ENCODE peak calls at places on chromosomes 7 and 10, in six cellular contexts. One of them, this sample, is unnamed. For H3K9me3 and H3K36me3, the result is how much of the 10 kb centered on the place peaks cover.

GRCh38 chr10:115939101-115939815 is 333.7 kb downstream of the GFRA1 start:
- DNase-seq in SK-N-SH: no peak
- DNase-seq in fibroblast of lung: no peak
- DNase-seq in cardiac muscle cell: no peak
- DNase-seq in colonic mucosa: no peak
- DNase-seq in kidney: no peak
- DNase-seq in this sample: no peak

GRCh38 chr10:80260295-80261243 is 28.9 kb downstream of the MAT1A start:
- DNase-seq in SK-N-SH: peak
- DNase-seq in colonic mucosa: peak
- DNase-seq in cardiac muscle cell: peak
- DNase-seq in fibroblast of lung: no peak
- DNase-seq in kidney: no peak
- DNase-seq in this sample: peak

GRCh38 chr10:78865518-78865835 is 203.3 kb upstream of the ZMIZ1 start:
- DNase-seq in colonic mucosa: peak
- DNase-seq in fibroblast of lung: peak
- DNase-seq in kidney: no peak
- DNase-seq in cardiac muscle cell: no peak
- DNase-seq in SK-N-SH: no peak
- DNase-seq in this sample: no peak

GRCh38 chr7:80386686-80387085 is 125.2 kb downstream of the GNAT3 start:
- DNase-seq in cardiac muscle cell: no peak
- DNase-seq in SK-N-SH: no peak
- DNase-seq in kidney: no peak
- DNase-seq in colonic mucosa: no peak
- DNase-seq in fibroblast of lung: peak
- DNase-seq in this sample: no peak

GRCh38 chr10:71666607-71667373 is 52.8 kb downstream of the C10orf105 start:
- DNase-seq in colonic mucosa: no peak
- DNase-seq in cardiac muscle cell: peak
- DNase-seq in kidney: no peak
- DNase-seq in SK-N-SH: no peak
- DNase-seq in fibroblast of lung: peak
- DNase-seq in this sample: no peak

GRCh38 chr10:112973046-112973445 is 23.0 kb downstream of the TCF7L2 start:
- DNase-seq in SK-N-SH: no peak
- DNase-seq in cardiac muscle cell: no peak
- DNase-seq in fibroblast of lung: no peak
- DNase-seq in kidney: no peak
- DNase-seq in colonic mucosa: no peak
- DNase-seq in this sample: no peak

GRCh38 chr10:32155075-32155516 is 98.9 kb upstream of the KIF5B start:
- DNase-seq in fibroblast of lung: peak
- DNase-seq in SK-N-SH: no peak
- DNase-seq in colonic mucosa: no peak
- DNase-seq in cardiac muscle cell: no peak
- DNase-seq in kidney: no peak
- DNase-seq in this sample: peak

GRCh38 chr7:25727446-25727845 is 424.6 kb upstream of the NFE2L3 start:
- DNase-seq in kidney: no peak
- DNase-seq in fibroblast of lung: no peak
- DNase-seq in colonic mucosa: no peak
- DNase-seq in cardiac muscle cell: no peak
- DNase-seq in SK-N-SH: no peak
- DNase-seq in this sample: no peak

GRCh38 chr7:1113548-1113885 is 25.6 kb downstream of the GPER1 start:
- DNase-seq in cardiac muscle cell: no peak
- DNase-seq in colonic mucosa: no peak
- DNase-seq in kidney: peak
- DNase-seq in SK-N-SH: no peak
- DNase-seq in fibroblast of lung: no peak
- DNase-seq in this sample: no peak

DNA sequence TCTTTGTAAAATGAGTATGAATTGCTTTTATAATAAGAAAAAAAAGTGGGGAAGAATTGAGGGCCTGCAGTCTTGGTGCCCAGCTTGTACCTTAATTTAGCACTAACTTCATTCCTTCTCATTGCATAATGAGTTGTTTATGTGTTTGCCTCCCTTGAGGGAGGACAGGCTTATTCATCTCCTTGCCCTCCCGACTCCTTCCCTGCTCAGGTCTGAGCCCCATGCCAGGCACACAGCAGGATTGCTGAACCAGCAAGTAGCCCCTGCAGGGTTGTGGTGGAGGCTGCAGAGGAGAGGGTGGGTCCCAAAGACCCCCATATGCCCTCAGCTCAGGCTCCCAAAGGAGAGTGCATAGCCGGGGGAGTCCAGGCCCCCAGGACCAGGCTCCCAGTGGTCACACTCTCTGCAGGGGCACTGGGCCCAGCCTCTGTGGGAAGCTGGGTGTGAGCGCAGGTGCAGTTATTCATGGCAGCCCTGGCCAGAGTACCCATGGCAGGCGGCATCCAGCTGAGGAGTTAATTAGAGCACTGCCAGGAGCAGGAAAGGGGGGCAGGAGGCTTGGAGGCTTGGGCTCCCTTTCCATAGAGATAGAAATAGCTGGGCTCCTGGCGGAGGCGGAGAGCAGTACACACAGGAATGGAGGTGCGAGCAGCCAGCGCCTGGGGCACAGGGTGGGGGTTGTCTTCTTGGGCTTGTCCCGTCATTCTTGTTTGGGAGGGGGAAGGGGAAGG is 28.2 kb upstream of the GOLGA7B start:
- DNase-seq in kidney: no peak
- DNase-seq in cardiac muscle cell: no peak
- DNase-seq in fibroblast of lung: no peak
- DNase-seq in colonic mucosa: no peak
- DNase-seq in SK-N-SH: no peak
- DNase-seq in this sample: no peak
- TF ChIP-seq CTCF in kidney: no peak
- TF ChIP-seq CTCF in cardiac muscle cell: no peak
- TF ChIP-seq CTCF in fibroblast of lung: no peak
- TF ChIP-seq CTCF in colonic mucosa: no peak
- TF ChIP-seq CTCF in SK-N-SH: no peak
- TF ChIP-seq CTCF in this sample: no peak

DNA sequence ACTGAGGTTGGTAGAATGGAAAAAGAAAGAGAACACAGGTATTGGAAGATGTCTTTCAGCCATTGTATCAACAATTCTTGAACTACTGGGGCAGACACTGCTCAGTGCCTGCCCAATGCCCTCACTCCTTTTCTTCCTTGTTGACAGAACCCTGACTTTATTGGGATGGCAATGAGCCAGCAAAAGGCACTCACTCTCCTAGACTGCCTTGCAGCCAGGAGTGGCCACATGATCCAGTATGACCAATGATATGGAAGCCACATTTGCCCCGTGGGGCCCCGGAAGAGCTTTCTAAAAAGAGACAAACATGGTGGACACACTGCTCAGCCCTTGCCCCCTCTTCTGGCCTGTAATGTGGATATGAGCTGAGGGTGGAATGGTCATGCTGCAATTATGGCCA is 88.6 kb upstream of the ZNF716 start:
- DNase-seq in fibroblast of lung: no peak
- DNase-seq in colonic mucosa: no peak
- DNase-seq in SK-N-SH: no peak
- DNase-seq in cardiac muscle cell: no peak
- DNase-seq in kidney: no peak
- DNase-seq in this sample: no peak
- H3K9me3 ChIP-seq in fibroblast of lung: under half
- H3K9me3 ChIP-seq in colonic mucosa: under half
- H3K9me3 ChIP-seq in SK-N-SH: under half
- H3K9me3 ChIP-seq in cardiac muscle cell: under half
- H3K9me3 ChIP-seq in kidney: under half
- H3K9me3 ChIP-seq in this sample: under half

DNA sequence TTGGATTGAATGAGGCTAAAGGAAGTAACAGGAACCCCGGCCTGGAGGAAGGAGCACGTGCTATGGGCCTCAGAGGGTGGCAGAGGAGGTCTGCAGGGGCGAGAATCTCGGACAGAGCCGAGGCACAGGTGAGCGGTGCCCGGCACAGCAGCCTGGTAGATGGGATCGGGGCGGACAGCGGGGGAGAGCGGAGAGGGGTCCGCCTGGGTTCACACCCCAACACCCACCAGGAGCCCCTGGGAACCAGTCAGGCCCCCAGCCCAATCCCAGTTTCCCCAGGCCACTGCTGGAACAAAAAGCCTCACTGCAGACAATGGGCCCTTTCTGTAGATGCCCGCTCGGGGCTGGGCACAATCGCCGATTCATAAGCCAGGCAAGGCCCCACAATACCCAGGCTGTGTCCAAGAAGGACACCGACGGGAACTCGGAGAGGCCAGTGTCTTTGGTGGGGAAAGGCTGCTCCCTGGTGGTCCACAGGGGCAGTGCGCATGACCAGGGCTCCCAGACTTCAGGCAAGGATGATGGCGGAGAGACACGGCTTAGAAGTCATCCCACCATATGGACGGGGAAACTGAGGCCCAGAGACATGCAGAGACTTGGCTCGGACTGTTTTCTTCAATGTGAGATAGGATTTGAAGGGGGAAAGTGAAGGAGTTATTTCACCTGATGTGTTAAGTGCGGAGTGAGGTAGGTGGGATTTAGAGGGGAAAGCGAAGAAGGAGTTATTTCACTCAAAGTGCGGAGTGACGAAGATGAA is 106.9 kb upstream of the GPR26 start:
- DNase-seq in colonic mucosa: peak
- DNase-seq in fibroblast of lung: peak
- DNase-seq in cardiac muscle cell: peak
- DNase-seq in kidney: peak
- DNase-seq in SK-N-SH: peak
- DNase-seq in this sample: peak
- H3K36me3 ChIP-seq in colonic mucosa: under half
- H3K36me3 ChIP-seq in fibroblast of lung: under half
- H3K36me3 ChIP-seq in cardiac muscle cell: under half
- H3K36me3 ChIP-seq in kidney: under half
- H3K36me3 ChIP-seq in SK-N-SH: under half
- H3K36me3 ChIP-seq in this sample: under half

DNA sequence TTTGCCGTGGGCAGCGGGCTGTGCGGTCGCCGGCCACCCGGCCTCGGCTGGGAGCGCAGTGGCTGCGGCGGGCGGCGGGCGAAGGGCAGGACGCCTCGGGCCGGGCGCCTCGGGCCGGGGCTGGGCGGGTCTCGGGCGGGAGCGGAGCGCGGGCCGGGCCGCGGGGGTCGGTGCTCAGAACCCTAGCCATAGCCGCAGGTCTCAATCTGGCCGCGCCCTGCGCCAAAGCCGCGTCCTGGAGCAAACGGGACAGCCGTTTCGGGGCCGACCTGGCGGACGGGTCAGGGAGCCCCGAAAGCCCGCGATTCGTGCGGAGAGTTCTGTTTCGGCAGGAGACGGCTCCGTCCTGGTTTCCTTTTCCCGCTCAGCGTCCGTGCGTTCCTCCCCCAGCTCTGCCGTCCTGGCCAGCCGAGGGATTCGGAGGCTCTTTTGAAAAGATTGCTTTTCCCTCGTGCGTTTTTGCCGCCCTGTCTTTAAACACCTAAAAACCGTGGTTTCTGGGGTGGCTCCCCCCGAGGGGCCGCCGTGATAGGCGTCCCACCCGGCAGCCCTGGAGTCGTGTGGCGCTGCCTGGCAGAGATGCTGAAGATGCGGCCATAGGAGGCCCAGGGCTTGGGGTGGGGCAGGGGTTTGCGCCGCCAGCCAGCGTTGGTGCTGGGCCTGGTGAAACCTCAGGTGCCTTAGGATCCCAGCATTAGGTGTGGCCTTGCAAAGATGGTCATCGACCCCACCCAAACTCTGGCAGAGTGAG is 727 bp downstream of the RET start:
- DNase-seq in cardiac muscle cell: peak
- DNase-seq in SK-N-SH: peak
- DNase-seq in kidney: no peak
- DNase-seq in colonic mucosa: no peak
- DNase-seq in fibroblast of lung: no peak
- DNase-seq in this sample: peak
- TF ChIP-seq CTCF in cardiac muscle cell: no peak
- TF ChIP-seq CTCF in SK-N-SH: no peak
- TF ChIP-seq CTCF in kidney: no peak
- TF ChIP-seq CTCF in colonic mucosa: no peak
- TF ChIP-seq CTCF in fibroblast of lung: no peak
- TF ChIP-seq CTCF in this sample: no peak

DNA sequence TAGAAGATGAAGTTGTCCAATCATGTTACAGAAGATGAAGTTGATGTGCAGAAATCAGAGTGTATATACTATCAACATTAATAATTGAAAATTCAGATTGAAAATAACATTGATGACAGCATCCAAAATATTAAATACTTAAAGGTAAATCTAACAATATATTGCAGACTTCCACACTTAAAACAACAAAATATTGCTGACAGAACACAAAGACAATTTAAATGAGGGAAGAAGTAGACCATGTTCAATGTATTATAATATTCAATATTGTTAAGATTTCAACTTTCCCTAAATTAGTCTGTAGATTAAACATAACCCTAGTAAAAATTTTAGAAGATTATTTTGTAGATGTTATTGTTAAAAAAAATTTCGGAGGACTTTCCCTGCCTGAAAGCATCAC is 151.9 kb downstream of the PON1 start:
- DNase-seq in SK-N-SH: no peak
- DNase-seq in kidney: no peak
- DNase-seq in fibroblast of lung: no peak
- DNase-seq in cardiac muscle cell: no peak
- DNase-seq in colonic mucosa: no peak
- DNase-seq in this sample: no peak
- H3K9me3 ChIP-seq in SK-N-SH: under half
- H3K9me3 ChIP-seq in kidney: under half
- H3K9me3 ChIP-seq in fibroblast of lung: under half
- H3K9me3 ChIP-seq in cardiac muscle cell: under half
- H3K9me3 ChIP-seq in colonic mucosa: under half
- H3K9me3 ChIP-seq in this sample: under half

This sample was measured in osteoblast.